ENCODE peak calls at places on chromosomes 11 and 22, in four cellular contexts. X, L, M and D are unnamed samples. For H3K27me3, the result is how much of the 10 kb centered on the place peaks cover.

GRCh38 chr11:32829680-32830412 is at the start of gene PRRG4:
- DNase-seq in X (peak), L (peak), M (no peak), D (peak)

GRCh38 chr11:125621995-125622394 is 3.0 kb upstream of the CHEK1 start:
- DNase-seq in X (no peak), L (no peak), M (no peak), D (no peak)

GRCh38 chr22:24819941-24820461 is 14.0 kb downstream of the SGSM1 start:
- DNase-seq in X (no peak), L (no peak), M (no peak), D (no peak)

GRCh38 chr11:60761436-60762190 is 4.9 kb downstream of the MS4A15 start:
- DNase-seq in X (no peak), L (no peak), M (no peak), D (no peak)

GRCh38 chr11:2930705-2931415 is 1.6 kb upstream of the PHLDA2 start:
- DNase-seq in X (peak), L (peak), M (peak), D (peak)

GRCh38 chr22:43859176-43859575 is 3.1 kb downstream of the SULT4A1 start:
- DNase-seq in X (no peak), L (no peak), M (no peak), D (no peak)

GRCh38 chr22:43878079-43878795 is 13.6 kb downstream of the PNPLA5 start:
- DNase-seq in X (no peak), L (no peak), M (no peak), D (no peak)

GRCh38 chr22:17101475-17102296 is 16.9 kb downstream of the IL17RA start:
- DNase-seq in X (no peak), L (no peak), M (no peak), D (no peak)

GRCh38 chr22:43792905-43793304 is 19.2 kb downstream of the EFCAB6 start:
- DNase-seq in X (no peak), L (no peak), M (no peak), D (no peak)

GRCh38 chr22:37225481-37225880 is 13.2 kb upstream of the SSTR3 start:
- DNase-seq in X (no peak), L (no peak), M (no peak), D (no peak)

GRCh38 chr11:2186669-2187266 is 15.2 kb upstream of the TH start:
- DNase-seq in X (peak), L (peak), M (peak), D (no peak)

GRCh38 chr11:84800755-84801346 is 826.3 kb downstream of the DLG2 start:
- DNase-seq in X (peak), L (peak), M (peak), D (peak)

GRCh38 chr11:113994077-113994954 is 19.4 kb downstream of the HTR3A start:
- DNase-seq in X (peak), L (peak), M (no peak), D (no peak)

GRCh38 chr11:69297926-69298777 is 4.2 kb downstream of the MYEOV start:
- DNase-seq in X (no peak), L (no peak), M (peak), D (peak)

GRCh38 chr22:19505735-19506126 is 18.5 kb downstream of the CLDN5 start:
- DNase-seq in X (no peak), L (no peak), M (no peak), D (no peak)

GRCh38 chr11:132126973-132127900 is 756.8 kb downstream of the NTM start:
- DNase-seq in X (peak), L (peak), M (no peak), D (no peak)

GRCh38 chr11:44304091-44305084 is 5.6 kb downstream of the ALX4 start:
- DNase-seq in X (peak), L (peak), M (no peak), D (no peak)

GRCh38 chr11:44300881-44301855 is 8.8 kb downstream of the ALX4 start:
- DNase-seq in X (no peak), L (no peak), M (no peak), D (peak)

GRCh38 chr11:44305149-44305642 is 4.7 kb downstream of the ALX4 start:
- DNase-seq in X (no peak), L (no peak), M (no peak), D (no peak)

GRCh38 chr11:44301856-44302231 is 8.1 kb downstream of the ALX4 start:
- DNase-seq in X (no peak), L (no peak), M (peak), D (peak)

GRCh38 chr11:44303401-44303938 is 6.5 kb downstream of the ALX4 start:
- DNase-seq in X (no peak), L (no peak), M (no peak), D (no peak)
- TF ChIP-seq EZH2 in X (peak), L (peak), M (no peak), D (no peak)

GRCh38 chr22:38451864-38452263 is 3.1 kb downstream of the KCNJ4 start:
- DNase-seq in X (no peak), L (no peak), M (no peak), D (no peak)

GRCh38 chr22:38452373-38453064 is 2.5 kb downstream of the KCNJ4 start:
- DNase-seq in X (peak), L (no peak), M (no peak), D (no peak)

GRCh38 chr22:38449776-38450175 is 5.2 kb downstream of the KCNJ4 start:
- DNase-seq in X (no peak), L (peak), M (no peak), D (no peak)

GRCh38 chr22:38450234-38450797 is 4.7 kb downstream of the KCNJ4 start:
- DNase-seq in X (no peak), L (no peak), M (no peak), D (no peak)

GRCh38 chr22:38451404-38451803 is 3.6 kb downstream of the KCNJ4 start:
- DNase-seq in X (no peak), L (peak), M (no peak), D (no peak)
- H3K27me3 ChIP-seq in X (under half), L (half or more), M (under half), D (half or more)

GRCh38 chr11:121479839-121480238 is 27.1 kb upstream of the SORL1-AS1 start:
- DNase-seq in X (no peak), L (no peak), M (no peak), D (no peak)

GRCh38 chr11:121478895-121479281 is 26.1 kb upstream of the SORL1-AS1 start:
- DNase-seq in X (no peak), L (peak), M (no peak), D (no peak)

GRCh38 chr11:121476379-121477032 is 23.7 kb upstream of the SORL1-AS1 start:
- DNase-seq in X (no peak), L (no peak), M (no peak), D (no peak)

GRCh38 chr11:121478226-121478894 is 25.6 kb upstream of the SORL1-AS1 start:
- DNase-seq in X (no peak), L (no peak), M (no peak), D (peak)

GRCh38 chr11:121479355-121479754 is 26.6 kb upstream of the SORL1-AS1 start:
- DNase-seq in X (peak), L (peak), M (no peak), D (no peak)
- H3K27ac ChIP-seq in X (peak), L (peak), M (no peak), D (peak)

DNA sequence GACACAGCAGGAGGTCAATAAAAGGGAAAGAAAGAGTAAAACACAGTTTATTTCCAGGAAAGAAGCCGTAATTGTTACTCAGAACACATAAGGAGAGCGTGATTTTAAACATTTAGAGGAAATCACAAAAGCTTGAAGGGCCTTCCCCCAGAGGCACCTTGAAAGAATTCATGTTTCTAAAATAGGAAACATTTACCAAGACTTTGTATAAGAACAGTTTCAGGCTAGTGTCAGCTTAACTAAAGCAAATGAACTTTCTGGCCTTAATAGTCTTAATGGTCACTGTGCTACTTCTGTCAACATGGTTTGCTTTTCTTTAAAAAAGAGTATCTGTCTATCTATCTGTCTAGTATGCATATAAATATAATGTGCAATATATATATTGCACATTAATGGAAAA is 208.8 kb downstream of the CNTN5 start:
- DNase-seq in X (no peak), L (no peak), M (no peak), D (no peak)
- TF ChIP-seq EZH2 in X (no peak), L (no peak), M (no peak), D (no peak)

GRCh38 chr11:13836666-13837065 is 125.9 kb upstream of the SPON1 start:
- DNase-seq in X (no peak), L (no peak), M (no peak), D (no peak)

GRCh38 chr11:13834463-13834862 is 128.1 kb upstream of the SPON1 start:
- DNase-seq in X (peak), L (peak), M (no peak), D (no peak)

GRCh38 chr11:13837286-13837685 is 125.2 kb upstream of the SPON1 start:
- DNase-seq in X (no peak), L (no peak), M (peak), D (no peak)

GRCh38 chr11:13826505-13827278 is 135.8 kb upstream of the SPON1 start:
- DNase-seq in X (no peak), L (no peak), M (no peak), D (no peak)

DNA sequence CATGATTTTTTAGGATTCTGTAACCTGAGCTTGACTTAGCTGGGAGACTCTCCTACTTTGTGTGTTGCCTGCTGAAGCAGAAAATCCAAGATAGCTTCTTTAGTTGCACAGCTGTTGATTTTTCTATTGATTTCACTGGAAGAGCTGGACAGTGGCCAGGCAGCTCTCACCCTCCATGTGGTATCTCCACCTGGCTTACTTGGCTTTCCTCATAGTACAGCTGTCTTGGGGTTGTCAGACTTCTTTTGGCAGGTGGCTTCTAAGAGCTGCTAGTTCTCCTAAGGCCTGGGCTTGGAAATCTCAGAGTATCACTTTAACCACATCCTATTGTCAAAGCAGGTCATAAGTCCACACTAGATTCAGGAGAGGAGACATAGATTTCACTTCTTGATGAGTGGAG is 130.8 kb upstream of the SPON1 start:
- DNase-seq in X (no peak), L (no peak), M (no peak), D (no peak)
- H3K27me3 ChIP-seq in X (under half), L (under half), M (under half), D (under half)

DNA sequence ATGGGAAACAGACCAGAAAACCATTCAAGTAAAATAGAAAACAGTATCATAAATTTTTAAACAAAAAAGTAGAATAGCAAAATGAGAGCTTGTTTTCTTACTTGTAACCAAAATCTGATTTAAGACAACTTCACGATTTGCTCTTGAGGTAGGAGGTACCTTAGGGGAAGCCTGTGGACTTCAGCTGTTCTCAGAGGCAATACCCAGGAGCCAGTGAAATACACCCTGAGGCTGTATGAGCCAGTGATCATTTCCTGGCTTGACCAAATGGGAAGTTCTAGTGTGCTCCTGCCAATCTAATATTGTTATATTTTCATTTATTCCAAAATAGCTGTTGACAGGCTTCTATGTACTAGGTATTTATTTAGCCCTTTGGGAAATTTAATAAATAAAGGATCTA is 104.8 kb downstream of the ARHGAP42 start:
- DNase-seq in X (peak), L (no peak), M (no peak), D (peak)
- H3K27ac ChIP-seq in X (peak), L (no peak), M (no peak), D (no peak)

GRCh38 chr22:39559456-39560105 is 11.0 kb upstream of the CACNA1I start:
- DNase-seq in X (peak), L (peak), M (no peak), D (peak)

GRCh38 chr22:39560127-39560526 is 10.4 kb upstream of the CACNA1I start:
- DNase-seq in X (no peak), L (no peak), M (no peak), D (peak)

GRCh38 chr22:39558950-39559349 is 11.6 kb upstream of the CACNA1I start:
- DNase-seq in X (no peak), L (no peak), M (no peak), D (no peak)

GRCh38 chr22:39558254-39558727 is 12.3 kb upstream of the CACNA1I start:
- DNase-seq in X (peak), L (peak), M (no peak), D (no peak)

DNA sequence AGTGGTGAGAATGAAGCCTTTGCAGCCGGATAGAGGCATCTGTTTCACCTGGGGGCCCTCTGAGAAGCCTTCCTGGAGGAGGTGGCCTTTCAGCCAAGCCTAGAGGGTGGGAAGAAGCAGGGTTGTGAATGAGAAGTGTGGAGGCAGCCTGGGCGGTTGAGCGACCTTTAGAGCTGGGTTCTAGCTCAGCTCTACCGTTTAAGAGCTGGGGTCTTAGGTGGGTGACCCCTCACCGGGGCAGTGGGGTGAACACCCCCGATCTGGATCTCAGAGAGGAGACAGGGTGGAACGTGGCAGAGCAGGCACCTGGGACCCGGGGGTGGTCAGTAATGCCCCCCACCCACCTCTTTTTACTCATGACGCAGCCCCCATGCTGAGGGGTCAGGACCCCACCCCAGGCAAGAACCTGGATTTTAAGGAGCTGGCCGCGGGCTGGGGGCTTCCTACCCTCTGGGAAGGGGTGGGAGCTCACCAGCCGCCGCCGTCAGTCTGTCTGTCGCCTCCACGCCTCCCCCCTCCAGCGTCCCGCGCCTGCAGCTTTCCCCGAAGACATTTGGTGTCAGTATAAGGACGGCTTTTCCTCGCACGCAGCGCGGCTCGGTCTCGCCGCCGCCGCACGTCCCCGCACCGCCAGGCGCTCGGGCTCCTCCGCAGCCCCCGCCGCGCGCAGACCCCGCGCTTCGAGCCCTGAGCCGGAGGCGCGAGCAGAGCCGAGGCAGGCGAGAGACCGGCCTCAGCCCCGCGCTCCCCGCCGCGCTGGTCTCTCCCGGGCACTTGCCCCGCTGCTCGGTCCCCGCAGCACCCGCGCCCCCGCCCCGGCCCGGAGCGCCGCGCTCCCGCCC is 13.4 kb upstream of the CACNA1I start:
- DNase-seq in X (peak), L (peak), M (no peak), D (no peak)
- TF ChIP-seq EZH2 in X (peak), L (peak), M (no peak), D (no peak)

GRCh38 chr22:28002863-28003565 is 84.0 kb upstream of the PITPNB start:
- DNase-seq in X (no peak), L (no peak), M (no peak), D (no peak)
- H3K27me3 ChIP-seq in X (under half), L (under half), M (under half), D (under half)

GRCh38 chr11:46917109-46918086 is 952 bp downstream of the LRP4 start:
- DNase-seq in X (peak), L (peak), M (no peak), D (no peak)
- H3K27ac ChIP-seq in X (no peak), L (no peak), M (peak), D (no peak)